ENCODE peak calls at places on chromosomes 12 and 14, in five cellular contexts. V is lung, X is HL-60, Z is tibial artery, D is neuronal stem cell. K is an unnamed sample.

GRCh38 chr12:27644446-27644845 is 51.8 kb upstream of the REP15 start:
- DNase-seq in Z (no peak), D (no peak), X (no peak), V (no peak), K (no peak)

GRCh38 chr12:122166422-122167327 is 7.3 kb downstream of the IL31 start:
- DNase-seq in V (no peak), X (no peak), D (no peak), Z (no peak), K (no peak)

GRCh38 chr12:100225491-100225890 is 24.9 kb downstream of the ACTR6 start:
- DNase-seq in X (no peak), V (no peak), D (no peak), Z (no peak), K (no peak)

GRCh38 chr12:85713368-85713767 is 122.8 kb downstream of the RASSF9 start:
- DNase-seq in Z (no peak), X (no peak), V (no peak), D (no peak), K (no peak)

GRCh38 chr14:36105401-36105800 is 71.1 kb downstream of the PTCSC3 start:
- DNase-seq in D (peak; percentile 48), V (peak; percentile 30), X (peak; percentile 42), Z (no peak), K (no peak)

GRCh38 chr14:69877492-69877891 is 1.7 kb upstream of the SMOC1 start:
- DNase-seq in D (no peak), X (no peak), V (no peak), Z (no peak), K (no peak)

GRCh38 chr12:116241157-116241772 is 36.2 kb downstream of the MED13L start:
- DNase-seq in Z (no peak), X (peak; percentile 36), D (no peak), V (no peak), K (no peak)

GRCh38 chr12:11880424-11880823 is 190.3 kb upstream of the BCL2L14 start:
- DNase-seq in X (no peak), D (no peak), Z (no peak), V (no peak), K (no peak)

GRCh38 chr14:93686313-93686712 is 102.0 kb downstream of the PRIMA1 start:
- DNase-seq in X (no peak), D (no peak), V (no peak), Z (no peak), K (no peak)

GRCh38 chr12:91422811-91423210 is 240.2 kb upstream of the DCN start:
- DNase-seq in V (no peak), D (no peak), Z (no peak), X (no peak), K (no peak)

GRCh38 chr12:65911321-65911720 is 87.0 kb downstream of the HMGA2 start:
- DNase-seq in X (no peak), V (no peak), Z (peak; percentile 26), D (no peak), K (no peak)

GRCh38 chr12:71567562-71567961 is 96.1 kb downstream of the ZFC3H1 start:
- DNase-seq in Z (no peak), D (no peak), V (no peak), X (no peak), K (no peak)

GRCh38 chr12:10771132-10771733 is 31.2 kb downstream of the TAS2R7 start:
- DNase-seq in V (no peak), X (no peak), Z (no peak), D (peak; percentile 4), K (no peak)

GRCh38 chr12:29073631-29074239 is 75.3 kb upstream of the FAR2 start:
- DNase-seq in Z (no peak), V (no peak), D (no peak), X (peak; percentile 47), K (no peak)

GRCh38 chr14:60758875-60759274 is 24.3 kb downstream of the MNAT1 start:
- DNase-seq in V (no peak), D (no peak), X (no peak), Z (no peak), K (no peak)

GRCh38 chr12:26768611-26769603 is 64.1 kb downstream of the ITPR2 start:
- DNase-seq in X (no peak), D (no peak), Z (no peak), V (no peak), K (no peak)

GRCh38 chr14:21526672-21527319 is 650 bp upstream of the SALL2 start:
- DNase-seq in X (no peak), Z (no peak), D (peak; percentile 84), V (no peak), K (no peak)

GRCh38 chr12:15289192-15289591 is 33.1 kb upstream of the PTPRO start:
- DNase-seq in X (peak; percentile 17), Z (no peak), V (no peak), D (no peak), K (no peak)

GRCh38 chr12:98373019-98373554 is 142.3 kb upstream of the TMPO start:
- DNase-seq in D (peak; percentile 62), V (no peak), X (peak; percentile 16), Z (no peak), K (no peak)

GRCh38 chr14:39740454-39740853 is 308.2 kb upstream of the FBXO33 start:
- DNase-seq in Z (no peak), V (no peak), D (no peak), X (no peak), K (no peak)

GRCh38 chr12:113292547-113292946 is 42.4 kb downstream of the SLC8B1 start:
- DNase-seq in V (no peak), X (no peak), D (no peak), Z (no peak), K (no peak)

GRCh38 chr12:14910090-14910915 is 24.6 kb upstream of the MGP start:
- DNase-seq in V (no peak), Z (no peak), D (no peak), X (no peak), K (no peak)

GRCh38 chr12:111580119-111580425 is 19.0 kb downstream of the ATXN2 start:
- DNase-seq in D (no peak), X (no peak), V (no peak), Z (no peak), K (no peak)

GRCh38 chr12:67797316-67797741 is 148.8 kb downstream of the DYRK2 start:
- DNase-seq in X (no peak), D (no peak), V (no peak), Z (peak; percentile 38), K (no peak)

GRCh38 chr14:102029956-102030355 is 56.9 kb downstream of the HSP90AA1 start:
- DNase-seq in V (no peak), Z (no peak), D (no peak), X (no peak), K (no peak)

GRCh38 chr14:105098316-105098715 is 33.1 kb upstream of the GPR132 start:
- DNase-seq in D (no peak), V (no peak), Z (no peak), X (no peak), K (no peak)

GRCh38 chr12:57094194-57095160 is 5.6 kb downstream of the NAB2 start:
- DNase-seq in X (no peak), D (no peak), V (no peak), Z (no peak), K (peak; percentile 55)

GRCh38 chr12:40215977-40216376 is 8.8 kb upstream of the LRRK2 start:
- DNase-seq in V (no peak), D (no peak), X (no peak), Z (no peak), K (no peak)

GRCh38 chr14:54975856-54976255 is 51.0 kb downstream of the WDHD1 start:
- DNase-seq in D (no peak), V (no peak), Z (no peak), X (no peak), K (no peak)

GRCh38 chr12:20017772-20018171 is 350.6 kb upstream of the PDE3A start:
- DNase-seq in V (no peak), X (no peak), D (no peak), Z (no peak), K (no peak)

GRCh38 chr12:130357241-130357640 is 19.6 kb downstream of the PIWIL1 start:
- DNase-seq in D (no peak), X (no peak), V (no peak), Z (no peak), K (no peak)

GRCh38 chr12:15887043-15887817 is 5.0 kb downstream of the STRAP start:
- DNase-seq in V (no peak), D (no peak), X (no peak), Z (no peak), K (no peak)

DNA sequence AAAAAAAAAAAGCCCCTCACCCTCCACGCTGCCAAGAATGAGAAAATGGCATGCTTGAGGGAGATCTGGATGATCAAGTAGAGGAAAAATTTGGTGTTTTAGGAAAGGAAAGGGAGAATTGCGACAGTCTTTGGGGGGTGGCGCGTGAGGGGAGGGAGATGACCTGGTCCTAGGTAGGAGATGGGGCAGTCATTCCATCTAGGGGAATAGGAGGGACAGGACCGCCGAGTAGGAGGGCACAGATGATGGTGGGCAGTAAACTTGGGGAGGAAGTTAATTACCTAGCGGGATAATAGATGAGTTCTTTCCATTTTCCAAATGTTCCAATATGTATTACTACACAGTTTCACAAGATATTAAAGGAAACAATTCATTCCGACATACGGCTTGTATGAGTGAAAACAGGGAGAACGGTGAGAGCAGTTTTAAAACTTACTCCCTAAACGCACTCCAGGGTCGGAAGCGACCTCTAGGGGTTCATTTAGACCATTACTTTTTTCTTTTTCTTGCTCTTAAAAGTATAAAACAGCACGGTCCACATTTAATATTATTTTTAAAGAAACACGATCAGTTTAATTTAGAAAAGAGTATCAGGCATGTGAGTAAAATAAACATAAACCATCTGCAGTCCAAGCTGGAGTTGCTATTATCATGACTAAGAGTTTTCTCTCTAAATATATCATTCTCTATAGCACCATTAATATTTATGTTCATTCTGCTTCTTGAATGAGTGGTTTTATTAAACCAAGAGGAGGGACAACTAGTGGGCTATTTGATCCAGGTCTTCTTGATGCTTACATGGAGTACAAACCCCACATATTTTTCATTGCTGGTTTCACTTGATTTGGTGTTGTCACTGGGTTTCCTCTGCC is 3.0 kb upstream of the FNTB start:
- DNase-seq in X (peak; percentile 15), Z (no peak), D (no peak), V (no peak), K (no peak)
- H3K4me3 ChIP-seq in X (no peak overlapping the region), Z (no peak overlapping the region), D (no peak overlapping the region), V (no peak overlapping the region), K (peak overlapping the region; percentile 20)

GRCh38 chr14:68574906-68575305 is 218.0 kb downstream of the ZFP36L1 start:
- DNase-seq in V (no peak), D (no peak), X (no peak), Z (no peak), K (no peak)

GRCh38 chr14:68574461-68574860 is 218.4 kb downstream of the ZFP36L1 start:
- DNase-seq in V (no peak), Z (no peak), X (no peak), D (no peak), K (no peak)

GRCh38 chr14:68578597-68578996 is 214.3 kb downstream of the ZFP36L1 start:
- DNase-seq in D (no peak), Z (no peak), V (no peak), X (no peak), K (no peak)

GRCh38 chr14:68576496-68577244 is 216.2 kb downstream of the ZFP36L1 start:
- DNase-seq in Z (no peak), X (no peak), V (no peak), D (no peak), K (no peak)

GRCh38 chr14:68576031-68576430 is 216.8 kb downstream of the ZFP36L1 start:
- DNase-seq in Z (no peak), X (no peak), V (no peak), D (no peak), K (no peak)
- H3K27ac ChIP-seq in Z (no peak overlapping the region), X (no peak overlapping the region), V (no peak overlapping the region), D (no peak overlapping the region), K (no peak overlapping the region)

GRCh38 chr12:54016478-54016964 is 7.7 kb downstream of the HOXC8 start:
- DNase-seq in X (no peak), Z (no peak), D (no peak), V (no peak), K (no peak)
- H3K4me3 ChIP-seq in X (no peak overlapping the region), Z (peak overlapping the region; percentile 69), D (no peak overlapping the region), V (no peak overlapping the region), K (no peak overlapping the region)

GRCh38 chr12:52440821-52441319 is 6.7 kb upstream of the KRT75 start:
- DNase-seq in Z (no peak), V (no peak), D (no peak), X (no peak), K (no peak)
- H3K27ac ChIP-seq in Z (no peak overlapping the region), V (no peak overlapping the region), D (no peak overlapping the region), X (no peak overlapping the region), K (no peak overlapping the region)

K was measured in right lobe of liver.